ENCODE peak calls at places on chromosomes 1 and 21, in five cellular contexts. Q is stimulated activated CD8-positive, alpha-beta memory T cell treated with anti-CD3 and anti-CD28 coated beads, Interleukin-4, amount 100 ng/mL, for 1 hour; L is NCI-H1105 treated with DMSO at 0.1 percent for 48 hours; I is occipital lobe; P is skeletal muscle cell. N is an unnamed sample.

GRCh38 chr1:212498243-212498642 is 65.5 kb downstream of the NENF start:
- DNase-seq in Q (no peak), L (no peak), I (peak), P (peak), N (no peak)

GRCh38 chr21:15624646-15625045 is 105.1 kb upstream of the USP25 start:
- DNase-seq in Q (no peak), L (no peak), I (no peak), P (no peak), N (no peak)

GRCh38 chr1:77371396-77371795 is 89.6 kb downstream of the AK5 start:
- DNase-seq in Q (no peak), L (no peak), I (no peak), P (no peak), N (no peak)

GRCh38 chr1:206686486-206687249 is 2.0 kb downstream of the MAPKAPK2 start:
- DNase-seq in Q (no peak), L (no peak), I (no peak), P (no peak), N (no peak)

GRCh38 chr1:200180821-200181220 is 153.3 kb downstream of the NR5A2 start:
- DNase-seq in Q (no peak), L (no peak), I (no peak), P (no peak), N (no peak)

GRCh38 chr1:87404306-87404705 is 75.6 kb downstream of the LMO4 start:
- DNase-seq in Q (no peak), L (no peak), I (no peak), P (no peak), N (no peak)

GRCh38 chr1:94327001-94327685 is 89.8 kb upstream of the ARHGAP29 start:
- DNase-seq in Q (no peak), L (no peak), I (no peak), P (no peak), N (no peak)

GRCh38 chr1:21665711-21666571 is 3.2 kb downstream of the RAP1GAP start:
- DNase-seq in Q (no peak), L (no peak), I (no peak), P (no peak), N (peak)

GRCh38 chr1:26996024-26996423 is 2.5 kb downstream of the TRNP1 start:
- DNase-seq in Q (no peak), L (no peak), I (no peak), P (no peak), N (no peak)

GRCh38 chr1:84370266-84370665 is 28.0 kb upstream of the DNASE2B start:
- DNase-seq in Q (no peak), L (no peak), I (no peak), P (no peak), N (no peak)

GRCh38 chr1:158818560-158818959 is 12.6 kb upstream of the MNDA start:
- DNase-seq in Q (no peak), L (no peak), I (no peak), P (no peak), N (no peak)

GRCh38 chr1:7705048-7705907 is 65.8 kb upstream of the VAMP3 start:
- DNase-seq in Q (no peak), L (no peak), I (no peak), P (no peak), N (no peak)

GRCh38 chr1:22414244-22414751 is 37.4 kb upstream of the ZBTB40 start:
- DNase-seq in Q (no peak), L (no peak), I (no peak), P (no peak), N (peak)

GRCh38 chr1:213905315-213905714 is 82.5 kb upstream of the PROX1 start:
- DNase-seq in Q (no peak), L (no peak), I (peak), P (no peak), N (no peak)

GRCh38 chr21:42254631-42255030 is 35.7 kb downstream of the ABCG1 start:
- DNase-seq in Q (no peak), L (no peak), I (no peak), P (no peak), N (no peak)

GRCh38 chr1:175169305-175170018 is 23.1 kb downstream of the KIAA0040 start:
- DNase-seq in Q (no peak), L (peak), I (no peak), P (no peak), N (peak)

GRCh38 chr1:242890211-242890741 is 364.8 kb downstream of the CEP170 start:
- DNase-seq in Q (no peak), L (no peak), I (no peak), P (no peak), N (no peak)

GRCh38 chr1:54278941-54279422 is 79.0 kb downstream of the MRPL37 start:
- DNase-seq in Q (no peak), L (no peak), I (no peak), P (no peak), N (no peak)

GRCh38 chr1:230681599-230681998 is 32.3 kb downstream of the AGT start:
- DNase-seq in Q (no peak), L (peak), I (no peak), P (peak), N (peak)

GRCh38 chr1:39507230-39507928 is 15.9 kb downstream of the BMP8A start:
- DNase-seq in Q (no peak), L (no peak), I (no peak), P (no peak), N (no peak)

GRCh38 chr1:213035573-213035972 is 15.5 kb upstream of the RPS6KC1 start:
- DNase-seq in Q (no peak), L (no peak), I (no peak), P (no peak), N (no peak)

GRCh38 chr1:47471163-47471562 is 33.3 kb downstream of the FOXD2 start:
- DNase-seq in Q (no peak), L (no peak), I (no peak), P (no peak), N (no peak)

GRCh38 chr1:99843760-99844159 is 6.4 kb upstream of the AGL start:
- DNase-seq in Q (no peak), L (no peak), I (no peak), P (no peak), N (no peak)

GRCh38 chr1:17588048-17588781 is 48.7 kb downstream of the ARHGEF10L start:
- DNase-seq in Q (no peak), L (no peak), I (no peak), P (no peak), N (peak)

GRCh38 chr1:25523512-25523911 is 19.9 kb upstream of the LDLRAP1 start:
- DNase-seq in Q (no peak), L (no peak), I (no peak), P (no peak), N (peak)